ENCODE peak calls at places on chromosomes 3 and 15, in ten cellular contexts. One of them, this sample, is unnamed.

GRCh38 chr15:75884041-75884440 is 19.6 kb upstream of the FBXO22 start:
- DNase-seq in EH: peak; percentile 64
- DNase-seq in ELR: peak; percentile 35
- DNase-seq in activated T-helper 1 cell treated with Interleukin-2 at 50 U/mL for 16 hours: no peak
- DNase-seq in activated naive CD8-positive, alpha-beta T cell treated with anti-CD3 and anti-CD28 coated beads, Interleukin-2, amount 50 U/mL, for 24 hours: no peak
- DNase-seq in SK-N-SH: no peak
- DNase-seq in ureter: no peak
- DNase-seq in stimulated activated CD4-positive, alpha-beta T cell treated with anti-CD3 and anti-CD28 coated beads, TNF-alpha, amount 100 ng/mL, for 24 hours: no peak
- DNase-seq in thoracic aorta: no peak
- DNase-seq in SW 1271: no peak
- DNase-seq in this sample: no peak

GRCh38 chr3:160449660-160450598 is at the start of gene TRIM59:
- DNase-seq in stimulated activated CD4-positive, alpha-beta T cell treated with anti-CD3 and anti-CD28 coated beads, TNF-alpha, amount 100 ng/mL, for 24 hours: peak; percentile 87
- DNase-seq in ureter: peak; percentile 92
- DNase-seq in SK-N-SH: peak; percentile 98
- DNase-seq in thoracic aorta: peak; percentile 64
- DNase-seq in ELR: peak; percentile 98
- DNase-seq in activated T-helper 1 cell treated with Interleukin-2 at 50 U/mL for 16 hours: peak; percentile 93
- DNase-seq in SW 1271: peak; percentile 92
- DNase-seq in EH: peak; percentile 98
- DNase-seq in activated naive CD8-positive, alpha-beta T cell treated with anti-CD3 and anti-CD28 coated beads, Interleukin-2, amount 50 U/mL, for 24 hours: peak; percentile 96
- DNase-seq in this sample: peak; percentile 98

GRCh38 chr3:14721126-14721864 is 46.4 kb downstream of the C3orf20 start:
- DNase-seq in SW 1271: no peak
- DNase-seq in thoracic aorta: no peak
- DNase-seq in ELR: no peak
- DNase-seq in activated naive CD8-positive, alpha-beta T cell treated with anti-CD3 and anti-CD28 coated beads, Interleukin-2, amount 50 U/mL, for 24 hours: no peak
- DNase-seq in activated T-helper 1 cell treated with Interleukin-2 at 50 U/mL for 16 hours: no peak
- DNase-seq in stimulated activated CD4-positive, alpha-beta T cell treated with anti-CD3 and anti-CD28 coated beads, TNF-alpha, amount 100 ng/mL, for 24 hours: no peak
- DNase-seq in EH: no peak
- DNase-seq in ureter: no peak
- DNase-seq in SK-N-SH: no peak
- DNase-seq in this sample: no peak

GRCh38 chr3:99774467-99774866 is 43.2 kb upstream of the CMSS1 start:
- DNase-seq in ELR: peak; percentile 87
- DNase-seq in EH: peak; percentile 93
- DNase-seq in stimulated activated CD4-positive, alpha-beta T cell treated with anti-CD3 and anti-CD28 coated beads, TNF-alpha, amount 100 ng/mL, for 24 hours: no peak
- DNase-seq in SK-N-SH: no peak
- DNase-seq in activated T-helper 1 cell treated with Interleukin-2 at 50 U/mL for 16 hours: no peak
- DNase-seq in activated naive CD8-positive, alpha-beta T cell treated with anti-CD3 and anti-CD28 coated beads, Interleukin-2, amount 50 U/mL, for 24 hours: no peak
- DNase-seq in thoracic aorta: no peak
- DNase-seq in ureter: no peak
- DNase-seq in SW 1271: no peak
- DNase-seq in this sample: peak; percentile 26

GRCh38 chr3:194423317-194423716 is 24.3 kb upstream of the GP5 start:
- DNase-seq in thoracic aorta: no peak
- DNase-seq in activated naive CD8-positive, alpha-beta T cell treated with anti-CD3 and anti-CD28 coated beads, Interleukin-2, amount 50 U/mL, for 24 hours: no peak
- DNase-seq in ELR: peak; percentile 27
- DNase-seq in activated T-helper 1 cell treated with Interleukin-2 at 50 U/mL for 16 hours: no peak
- DNase-seq in SK-N-SH: no peak
- DNase-seq in stimulated activated CD4-positive, alpha-beta T cell treated with anti-CD3 and anti-CD28 coated beads, TNF-alpha, amount 100 ng/mL, for 24 hours: no peak
- DNase-seq in EH: no peak
- DNase-seq in ureter: no peak
- DNase-seq in SW 1271: no peak
- DNase-seq in this sample: no peak

GRCh38 chr3:2099779-2100191 is 1.1 kb downstream of the CNTN4 start:
- DNase-seq in stimulated activated CD4-positive, alpha-beta T cell treated with anti-CD3 and anti-CD28 coated beads, TNF-alpha, amount 100 ng/mL, for 24 hours: no peak
- DNase-seq in EH: no peak
- DNase-seq in ureter: no peak
- DNase-seq in ELR: no peak
- DNase-seq in activated T-helper 1 cell treated with Interleukin-2 at 50 U/mL for 16 hours: no peak
- DNase-seq in SK-N-SH: no peak
- DNase-seq in SW 1271: no peak
- DNase-seq in thoracic aorta: no peak
- DNase-seq in activated naive CD8-positive, alpha-beta T cell treated with anti-CD3 and anti-CD28 coated beads, Interleukin-2, amount 50 U/mL, for 24 hours: no peak
- DNase-seq in this sample: no peak

GRCh38 chr3:37118163-37118562 is 56.2 kb downstream of the LRRFIP2 start:
- DNase-seq in ureter: no peak
- DNase-seq in SW 1271: no peak
- DNase-seq in activated T-helper 1 cell treated with Interleukin-2 at 50 U/mL for 16 hours: no peak
- DNase-seq in SK-N-SH: no peak
- DNase-seq in stimulated activated CD4-positive, alpha-beta T cell treated with anti-CD3 and anti-CD28 coated beads, TNF-alpha, amount 100 ng/mL, for 24 hours: no peak
- DNase-seq in thoracic aorta: no peak
- DNase-seq in EH: no peak
- DNase-seq in ELR: no peak
- DNase-seq in activated naive CD8-positive, alpha-beta T cell treated with anti-CD3 and anti-CD28 coated beads, Interleukin-2, amount 50 U/mL, for 24 hours: no peak
- DNase-seq in this sample: no peak

GRCh38 chr15:85905626-85906025 is 110.9 kb upstream of the KLHL25 start:
- DNase-seq in ureter: no peak
- DNase-seq in thoracic aorta: no peak
- DNase-seq in SW 1271: no peak
- DNase-seq in activated T-helper 1 cell treated with Interleukin-2 at 50 U/mL for 16 hours: no peak
- DNase-seq in EH: no peak
- DNase-seq in SK-N-SH: no peak
- DNase-seq in stimulated activated CD4-positive, alpha-beta T cell treated with anti-CD3 and anti-CD28 coated beads, TNF-alpha, amount 100 ng/mL, for 24 hours: no peak
- DNase-seq in ELR: no peak
- DNase-seq in activated naive CD8-positive, alpha-beta T cell treated with anti-CD3 and anti-CD28 coated beads, Interleukin-2, amount 50 U/mL, for 24 hours: no peak
- DNase-seq in this sample: no peak

GRCh38 chr3:138230525-138230924 is 43.4 kb downstream of the ARMC8 start:
- DNase-seq in EH: peak; percentile 53
- DNase-seq in ELR: peak; percentile 63
- DNase-seq in stimulated activated CD4-positive, alpha-beta T cell treated with anti-CD3 and anti-CD28 coated beads, TNF-alpha, amount 100 ng/mL, for 24 hours: no peak
- DNase-seq in ureter: no peak
- DNase-seq in activated T-helper 1 cell treated with Interleukin-2 at 50 U/mL for 16 hours: no peak
- DNase-seq in activated naive CD8-positive, alpha-beta T cell treated with anti-CD3 and anti-CD28 coated beads, Interleukin-2, amount 50 U/mL, for 24 hours: no peak
- DNase-seq in SK-N-SH: no peak
- DNase-seq in thoracic aorta: no peak
- DNase-seq in SW 1271: no peak
- DNase-seq in this sample: no peak

GRCh38 chr15:94246016-94246415 is 14.7 kb downstream of the MCTP2 start:
- DNase-seq in stimulated activated CD4-positive, alpha-beta T cell treated with anti-CD3 and anti-CD28 coated beads, TNF-alpha, amount 100 ng/mL, for 24 hours: no peak
- DNase-seq in activated T-helper 1 cell treated with Interleukin-2 at 50 U/mL for 16 hours: no peak
- DNase-seq in ELR: no peak
- DNase-seq in ureter: no peak
- DNase-seq in EH: no peak
- DNase-seq in SK-N-SH: no peak
- DNase-seq in activated naive CD8-positive, alpha-beta T cell treated with anti-CD3 and anti-CD28 coated beads, Interleukin-2, amount 50 U/mL, for 24 hours: no peak
- DNase-seq in SW 1271: no peak
- DNase-seq in thoracic aorta: no peak
- DNase-seq in this sample: no peak

GRCh38 chr15:62444104-62445027 is 279.3 kb upstream of the C2CD4B start:
- DNase-seq in SW 1271: peak; percentile 16
- DNase-seq in ureter: no peak
- DNase-seq in stimulated activated CD4-positive, alpha-beta T cell treated with anti-CD3 and anti-CD28 coated beads, TNF-alpha, amount 100 ng/mL, for 24 hours: no peak
- DNase-seq in EH: peak; percentile 97
- DNase-seq in SK-N-SH: no peak
- DNase-seq in ELR: peak; percentile 95
- DNase-seq in activated naive CD8-positive, alpha-beta T cell treated with anti-CD3 and anti-CD28 coated beads, Interleukin-2, amount 50 U/mL, for 24 hours: peak; percentile 3
- DNase-seq in thoracic aorta: peak; percentile 26
- DNase-seq in activated T-helper 1 cell treated with Interleukin-2 at 50 U/mL for 16 hours: no peak
- DNase-seq in this sample: no peak

GRCh38 chr3:108333951-108334350 is 37.6 kb downstream of the HHLA2 start:
- DNase-seq in activated T-helper 1 cell treated with Interleukin-2 at 50 U/mL for 16 hours: no peak
- DNase-seq in activated naive CD8-positive, alpha-beta T cell treated with anti-CD3 and anti-CD28 coated beads, Interleukin-2, amount 50 U/mL, for 24 hours: no peak
- DNase-seq in SK-N-SH: no peak
- DNase-seq in ureter: no peak
- DNase-seq in stimulated activated CD4-positive, alpha-beta T cell treated with anti-CD3 and anti-CD28 coated beads, TNF-alpha, amount 100 ng/mL, for 24 hours: no peak
- DNase-seq in thoracic aorta: no peak
- DNase-seq in ELR: no peak
- DNase-seq in EH: no peak
- DNase-seq in SW 1271: no peak
- DNase-seq in this sample: no peak

GRCh38 chr3:10783360-10784346 is 32.4 kb upstream of the SLC6A11 start:
- DNase-seq in activated T-helper 1 cell treated with Interleukin-2 at 50 U/mL for 16 hours: no peak
- DNase-seq in EH: peak; percentile 30
- DNase-seq in ureter: no peak
- DNase-seq in SW 1271: peak; percentile 52
- DNase-seq in thoracic aorta: no peak
- DNase-seq in stimulated activated CD4-positive, alpha-beta T cell treated with anti-CD3 and anti-CD28 coated beads, TNF-alpha, amount 100 ng/mL, for 24 hours: no peak
- DNase-seq in SK-N-SH: peak; percentile 42
- DNase-seq in activated naive CD8-positive, alpha-beta T cell treated with anti-CD3 and anti-CD28 coated beads, Interleukin-2, amount 50 U/mL, for 24 hours: peak; percentile 26
- DNase-seq in ELR: peak; percentile 49
- DNase-seq in this sample: peak; percentile 21

GRCh38 chr15:70508561-70509281 is 254.6 kb downstream of the UACA start:
- DNase-seq in ELR: peak; percentile 93
- DNase-seq in activated naive CD8-positive, alpha-beta T cell treated with anti-CD3 and anti-CD28 coated beads, Interleukin-2, amount 50 U/mL, for 24 hours: peak; percentile 69
- DNase-seq in activated T-helper 1 cell treated with Interleukin-2 at 50 U/mL for 16 hours: no peak
- DNase-seq in SK-N-SH: no peak
- DNase-seq in thoracic aorta: no peak
- DNase-seq in SW 1271: peak; percentile 89
- DNase-seq in EH: peak; percentile 90
- DNase-seq in stimulated activated CD4-positive, alpha-beta T cell treated with anti-CD3 and anti-CD28 coated beads, TNF-alpha, amount 100 ng/mL, for 24 hours: no peak
- DNase-seq in ureter: no peak
- DNase-seq in this sample: no peak

GRCh38 chr3:50503504-50503903 is at the start of gene CACNA2D2:
- DNase-seq in stimulated activated CD4-positive, alpha-beta T cell treated with anti-CD3 and anti-CD28 coated beads, TNF-alpha, amount 100 ng/mL, for 24 hours: peak; percentile 20
- DNase-seq in EH: peak; percentile 8
- DNase-seq in ureter: peak; percentile 68
- DNase-seq in ELR: peak; percentile 15
- DNase-seq in SK-N-SH: peak; percentile 96
- DNase-seq in activated naive CD8-positive, alpha-beta T cell treated with anti-CD3 and anti-CD28 coated beads, Interleukin-2, amount 50 U/mL, for 24 hours: peak; percentile 49
- DNase-seq in SW 1271: peak; percentile 17
- DNase-seq in thoracic aorta: no peak
- DNase-seq in activated T-helper 1 cell treated with Interleukin-2 at 50 U/mL for 16 hours: peak; percentile 63
- DNase-seq in this sample: peak; percentile 41

GRCh38 chr3:15256861-15257341 is 50.9 kb downstream of the CAPN7 start:
- DNase-seq in SK-N-SH: no peak
- DNase-seq in ureter: no peak
- DNase-seq in thoracic aorta: no peak
- DNase-seq in activated T-helper 1 cell treated with Interleukin-2 at 50 U/mL for 16 hours: no peak
- DNase-seq in SW 1271: no peak
- DNase-seq in stimulated activated CD4-positive, alpha-beta T cell treated with anti-CD3 and anti-CD28 coated beads, TNF-alpha, amount 100 ng/mL, for 24 hours: no peak
- DNase-seq in ELR: no peak
- DNase-seq in activated naive CD8-positive, alpha-beta T cell treated with anti-CD3 and anti-CD28 coated beads, Interleukin-2, amount 50 U/mL, for 24 hours: no peak
- DNase-seq in EH: no peak
- DNase-seq in this sample: no peak

GRCh38 chr3:83226751-83227150 is 1465.3 kb upstream of the GBE1 start:
- DNase-seq in ureter: no peak
- DNase-seq in activated T-helper 1 cell treated with Interleukin-2 at 50 U/mL for 16 hours: no peak
- DNase-seq in thoracic aorta: no peak
- DNase-seq in activated naive CD8-positive, alpha-beta T cell treated with anti-CD3 and anti-CD28 coated beads, Interleukin-2, amount 50 U/mL, for 24 hours: no peak
- DNase-seq in EH: no peak
- DNase-seq in ELR: no peak
- DNase-seq in SW 1271: no peak
- DNase-seq in SK-N-SH: no peak
- DNase-seq in stimulated activated CD4-positive, alpha-beta T cell treated with anti-CD3 and anti-CD28 coated beads, TNF-alpha, amount 100 ng/mL, for 24 hours: no peak
- DNase-seq in this sample: no peak

GRCh38 chr3:37862219-37862711 is 585 bp downstream of the CTDSPL start:
- DNase-seq in SK-N-SH: peak; percentile 71
- DNase-seq in ELR: peak; percentile 45
- DNase-seq in stimulated activated CD4-positive, alpha-beta T cell treated with anti-CD3 and anti-CD28 coated beads, TNF-alpha, amount 100 ng/mL, for 24 hours: no peak
- DNase-seq in ureter: no peak
- DNase-seq in SW 1271: no peak
- DNase-seq in activated T-helper 1 cell treated with Interleukin-2 at 50 U/mL for 16 hours: no peak
- DNase-seq in activated naive CD8-positive, alpha-beta T cell treated with anti-CD3 and anti-CD28 coated beads, Interleukin-2, amount 50 U/mL, for 24 hours: peak; percentile 38
- DNase-seq in thoracic aorta: no peak
- DNase-seq in EH: peak; percentile 47
- DNase-seq in this sample: peak; percentile 25

GRCh38 chr3:104988491-104988890 is 378.2 kb upstream of the ALCAM start:
- DNase-seq in activated naive CD8-positive, alpha-beta T cell treated with anti-CD3 and anti-CD28 coated beads, Interleukin-2, amount 50 U/mL, for 24 hours: no peak
- DNase-seq in SK-N-SH: no peak
- DNase-seq in thoracic aorta: no peak
- DNase-seq in SW 1271: no peak
- DNase-seq in ureter: no peak
- DNase-seq in ELR: peak; percentile 26
- DNase-seq in stimulated activated CD4-positive, alpha-beta T cell treated with anti-CD3 and anti-CD28 coated beads, TNF-alpha, amount 100 ng/mL, for 24 hours: no peak
- DNase-seq in activated T-helper 1 cell treated with Interleukin-2 at 50 U/mL for 16 hours: no peak
- DNase-seq in EH: peak; percentile 25
- DNase-seq in this sample: no peak

GRCh38 chr15:98683821-98684220 is 35.5 kb downstream of the IGF1R start:
- DNase-seq in activated T-helper 1 cell treated with Interleukin-2 at 50 U/mL for 16 hours: no peak
- DNase-seq in stimulated activated CD4-positive, alpha-beta T cell treated with anti-CD3 and anti-CD28 coated beads, TNF-alpha, amount 100 ng/mL, for 24 hours: no peak
- DNase-seq in activated naive CD8-positive, alpha-beta T cell treated with anti-CD3 and anti-CD28 coated beads, Interleukin-2, amount 50 U/mL, for 24 hours: no peak
- DNase-seq in SK-N-SH: no peak
- DNase-seq in thoracic aorta: no peak
- DNase-seq in ELR: no peak
- DNase-seq in ureter: no peak
- DNase-seq in SW 1271: no peak
- DNase-seq in EH: no peak
- DNase-seq in this sample: no peak

GRCh38 chr3:128504957-128505730 is 12.1 kb upstream of the GATA2 start:
- DNase-seq in SK-N-SH: no peak
- DNase-seq in ELR: no peak
- DNase-seq in activated T-helper 1 cell treated with Interleukin-2 at 50 U/mL for 16 hours: no peak
- DNase-seq in EH: peak; percentile 13
- DNase-seq in activated naive CD8-positive, alpha-beta T cell treated with anti-CD3 and anti-CD28 coated beads, Interleukin-2, amount 50 U/mL, for 24 hours: no peak
- DNase-seq in SW 1271: no peak
- DNase-seq in stimulated activated CD4-positive, alpha-beta T cell treated with anti-CD3 and anti-CD28 coated beads, TNF-alpha, amount 100 ng/mL, for 24 hours: no peak
- DNase-seq in ureter: no peak
- DNase-seq in thoracic aorta: no peak
- DNase-seq in this sample: peak; percentile 79

GRCh38 chr3:183824761-183825379 is 507 bp downstream of the MAP6D1 start:
- DNase-seq in stimulated activated CD4-positive, alpha-beta T cell treated with anti-CD3 and anti-CD28 coated beads, TNF-alpha, amount 100 ng/mL, for 24 hours: no peak
- DNase-seq in activated naive CD8-positive, alpha-beta T cell treated with anti-CD3 and anti-CD28 coated beads, Interleukin-2, amount 50 U/mL, for 24 hours: peak; percentile 28
- DNase-seq in ELR: peak; percentile 55
- DNase-seq in thoracic aorta: no peak
- DNase-seq in activated T-helper 1 cell treated with Interleukin-2 at 50 U/mL for 16 hours: no peak
- DNase-seq in SK-N-SH: peak; percentile 79
- DNase-seq in ureter: peak; percentile 37
- DNase-seq in EH: peak; percentile 44
- DNase-seq in SW 1271: no peak
- DNase-seq in this sample: peak; percentile 48

GRCh38 chr3:16478516-16478915 is 35.0 kb downstream of the RFTN1 start:
- DNase-seq in EH: peak; percentile 84
- DNase-seq in SW 1271: no peak
- DNase-seq in activated naive CD8-positive, alpha-beta T cell treated with anti-CD3 and anti-CD28 coated beads, Interleukin-2, amount 50 U/mL, for 24 hours: no peak
- DNase-seq in SK-N-SH: no peak
- DNase-seq in stimulated activated CD4-positive, alpha-beta T cell treated with anti-CD3 and anti-CD28 coated beads, TNF-alpha, amount 100 ng/mL, for 24 hours: no peak
- DNase-seq in ureter: no peak
- DNase-seq in ELR: peak; percentile 86
- DNase-seq in thoracic aorta: no peak
- DNase-seq in activated T-helper 1 cell treated with Interleukin-2 at 50 U/mL for 16 hours: no peak
- DNase-seq in this sample: no peak

GRCh38 chr3:100009285-100010086 is 104.8 kb downstream of the FILIP1L start:
- DNase-seq in activated T-helper 1 cell treated with Interleukin-2 at 50 U/mL for 16 hours: no peak
- DNase-seq in SW 1271: no peak
- DNase-seq in activated naive CD8-positive, alpha-beta T cell treated with anti-CD3 and anti-CD28 coated beads, Interleukin-2, amount 50 U/mL, for 24 hours: no peak
- DNase-seq in SK-N-SH: no peak
- DNase-seq in stimulated activated CD4-positive, alpha-beta T cell treated with anti-CD3 and anti-CD28 coated beads, TNF-alpha, amount 100 ng/mL, for 24 hours: no peak
- DNase-seq in EH: no peak
- DNase-seq in ureter: no peak
- DNase-seq in thoracic aorta: no peak
- DNase-seq in ELR: no peak
- DNase-seq in this sample: no peak

GRCh38 chr15:75731248-75732100 is 18.8 kb upstream of the CSPG4 start:
- DNase-seq in SW 1271: no peak
- DNase-seq in SK-N-SH: peak; percentile 56
- DNase-seq in activated naive CD8-positive, alpha-beta T cell treated with anti-CD3 and anti-CD28 coated beads, Interleukin-2, amount 50 U/mL, for 24 hours: no peak
- DNase-seq in stimulated activated CD4-positive, alpha-beta T cell treated with anti-CD3 and anti-CD28 coated beads, TNF-alpha, amount 100 ng/mL, for 24 hours: no peak
- DNase-seq in ELR: no peak
- DNase-seq in thoracic aorta: no peak
- DNase-seq in ureter: no peak
- DNase-seq in EH: peak; percentile 56
- DNase-seq in activated T-helper 1 cell treated with Interleukin-2 at 50 U/mL for 16 hours: no peak
- DNase-seq in this sample: no peak

GRCh38 chr3:15815696-15816095 is 17.9 kb upstream of the ANKRD28 start:
- DNase-seq in EH: peak; percentile 77
- DNase-seq in thoracic aorta: no peak
- DNase-seq in stimulated activated CD4-positive, alpha-beta T cell treated with anti-CD3 and anti-CD28 coated beads, TNF-alpha, amount 100 ng/mL, for 24 hours: no peak
- DNase-seq in SK-N-SH: peak; percentile 9
- DNase-seq in ELR: peak; percentile 81
- DNase-seq in ureter: no peak
- DNase-seq in activated T-helper 1 cell treated with Interleukin-2 at 50 U/mL for 16 hours: no peak
- DNase-seq in activated naive CD8-positive, alpha-beta T cell treated with anti-CD3 and anti-CD28 coated beads, Interleukin-2, amount 50 U/mL, for 24 hours: no peak
- DNase-seq in SW 1271: peak; percentile 52
- DNase-seq in this sample: peak; percentile 55

GRCh38 chr3:154023148-154023547 is 98.0 kb upstream of the ARHGEF26 start:
- DNase-seq in stimulated activated CD4-positive, alpha-beta T cell treated with anti-CD3 and anti-CD28 coated beads, TNF-alpha, amount 100 ng/mL, for 24 hours: no peak
- DNase-seq in thoracic aorta: no peak
- DNase-seq in ureter: no peak
- DNase-seq in activated naive CD8-positive, alpha-beta T cell treated with anti-CD3 and anti-CD28 coated beads, Interleukin-2, amount 50 U/mL, for 24 hours: no peak
- DNase-seq in SK-N-SH: no peak
- DNase-seq in EH: no peak
- DNase-seq in ELR: no peak
- DNase-seq in SW 1271: no peak
- DNase-seq in activated T-helper 1 cell treated with Interleukin-2 at 50 U/mL for 16 hours: no peak
- DNase-seq in this sample: no peak